ENCODE peak calls at places on chromosomes 1 and 21, in seven cellular contexts. R is thyroid gland, B is adrenal gland, V is hepatocyte, O is upper lobe of left lung, A is aorta, C is transverse colon. U is an unnamed sample.

GRCh38 chr1:180181048-180181447 is 26.4 kb downstream of the QSOX1 start:
- DNase-seq in V (peak; percentile 39), O (no peak), B (no peak), R (no peak), C (no peak), A (peak; percentile 40), U (no peak)

GRCh38 chr1:25724986-25725385 is 75.0 kb upstream of the SELENON start:
- DNase-seq in V (no peak), R (no peak), C (no peak), A (peak; percentile 2), O (no peak), B (no peak), U (no peak)

GRCh38 chr1:7549693-7550161 is 221.4 kb upstream of the VAMP3 start:
- DNase-seq in R (no peak), A (peak; percentile 16), B (no peak), O (no peak), V (no peak), C (no peak), U (no peak)

GRCh38 chr1:97634758-97635157 is 286.1 kb downstream of the DPYD start:
- DNase-seq in R (no peak), A (no peak), O (no peak), V (no peak), B (no peak), C (no peak), U (no peak)

GRCh38 chr1:10724052-10724494 is 72.4 kb downstream of the CASZ1 start:
- DNase-seq in O (peak; percentile 90), C (peak; percentile 49), B (no peak), V (peak; percentile 47), A (no peak), R (peak; percentile 63), U (peak; percentile 73)

GRCh38 chr1:99619583-99619982 is 26.3 kb upstream of the PALMD start:
- DNase-seq in V (no peak), A (no peak), B (no peak), R (no peak), C (no peak), O (no peak), U (no peak)

GRCh38 chr1:7771673-7772299 is 690 bp downstream of the VAMP3 start:
- DNase-seq in B (no peak), C (no peak), O (no peak), R (no peak), A (no peak), V (peak; percentile 18), U (no peak)

GRCh38 chr1:77281491-77282186 is at the start of gene AK5:
- DNase-seq in O (no peak), V (peak; percentile 61), A (peak; percentile 44), R (peak; percentile 54), C (no peak), B (no peak), U (peak; percentile 45)

GRCh38 chr1:209190591-209191241 is 392.8 kb upstream of the CAMK1G start:
- DNase-seq in V (peak; percentile 73), B (peak; percentile 79), O (peak; percentile 53), C (peak; percentile 47), A (peak; percentile 62), R (peak; percentile 67), U (peak; percentile 65)

GRCh38 chr1:98072047-98072446 is 151.2 kb upstream of the DPYD start:
- DNase-seq in O (no peak), A (no peak), B (no peak), C (no peak), R (no peak), V (no peak), U (no peak)

GRCh38 chr1:29977550-29977949 is 741.2 kb downstream of the PTPRU start:
- DNase-seq in O (no peak), C (no peak), B (no peak), V (no peak), A (no peak), R (no peak), U (no peak)

GRCh38 chr1:107739183-107739582 is 225.8 kb downstream of the VAV3 start:
- DNase-seq in A (no peak), R (no peak), V (no peak), C (no peak), B (no peak), O (no peak), U (no peak)

GRCh38 chr21:36509966-36510742 is 30.2 kb upstream of the CLDN14 start:
- DNase-seq in C (peak; percentile 59), A (no peak), V (peak; percentile 26), R (peak; percentile 95), B (no peak), O (peak; percentile 74), U (no peak)
- H3K27ac ChIP-seq in C (no peak overlapping the region), A (no peak overlapping the region), V (peak overlapping the region; percentile 3), R (peak overlapping the region; percentile 91), B (no peak overlapping the region), O (no peak overlapping the region), U (no peak overlapping the region)

DNA sequence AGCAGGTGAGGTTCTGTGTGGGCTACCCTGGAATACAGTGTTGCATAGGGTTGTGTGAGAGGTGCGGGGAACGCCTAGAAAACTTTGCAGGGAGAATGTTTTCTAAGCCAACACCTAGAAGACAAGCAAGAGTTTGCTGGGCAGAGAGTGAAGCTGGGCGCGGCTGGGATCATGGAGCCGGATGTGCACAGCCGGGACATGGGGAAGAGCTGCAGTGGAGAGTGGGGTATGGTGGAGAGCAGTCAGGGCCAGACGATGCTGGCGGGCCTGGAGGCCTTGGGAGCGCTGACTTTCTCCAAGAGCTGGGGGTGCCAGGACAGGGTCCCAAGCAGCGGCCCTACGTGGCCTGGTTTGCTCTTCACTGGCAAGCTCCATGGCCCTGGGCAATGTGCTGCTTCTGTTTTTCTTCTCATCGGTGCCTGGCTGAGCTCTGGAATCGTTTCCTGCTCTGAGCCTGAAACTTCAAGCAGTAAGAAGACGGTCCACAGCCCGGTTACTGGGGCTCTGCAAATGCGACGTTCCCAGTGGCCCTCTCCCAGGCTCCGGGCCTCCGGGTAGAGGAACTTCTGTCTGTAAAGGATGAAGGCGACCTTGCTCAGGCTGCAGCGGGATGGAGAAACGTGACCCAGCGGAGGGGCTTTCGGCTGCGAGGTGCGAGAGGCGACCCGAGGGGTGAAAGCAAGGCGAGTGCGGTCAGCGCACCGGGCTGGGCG is 51.9 kb upstream of the CD34 start:
- DNase-seq in O (peak; percentile 42), B (peak; percentile 80), A (peak; percentile 71), C (peak; percentile 67), V (peak; percentile 45), R (peak; percentile 30), U (peak; percentile 87)
- H3K4me1 ChIP-seq in O (peaks cover 37% of the 10 kb centered on the region), B (peaks cover 15% of the 10 kb centered on the region), A (no peaks in the 10 kb centered on the region), C (peaks cover 22% of the 10 kb centered on the region), V (peaks cover 12% of the 10 kb centered on the region), R (peaks cover 17% of the 10 kb centered on the region), U (peaks cover 12% of the 10 kb centered on the region)

GRCh38 chr1:2935184-2935583 is 86.1 kb upstream of the ACTRT2 start:
- DNase-seq in C (no peak), O (no peak), B (no peak), R (no peak), V (no peak), A (no peak), U (no peak)

GRCh38 chr1:2937805-2938204 is 83.5 kb upstream of the ACTRT2 start:
- DNase-seq in V (no peak), O (no peak), A (peak; percentile 17), R (no peak), B (no peak), C (no peak), U (peak; percentile 19)

GRCh38 chr1:2934642-2935081 is 86.6 kb upstream of the ACTRT2 start:
- DNase-seq in R (no peak), A (peak; percentile 32), O (no peak), V (no peak), B (no peak), C (no peak), U (peak; percentile 19)

GRCh38 chr1:2935766-2936390 is 85.4 kb upstream of the ACTRT2 start:
- DNase-seq in B (no peak), C (no peak), R (no peak), O (no peak), A (peak; percentile 34), V (no peak), U (no peak)

DNA sequence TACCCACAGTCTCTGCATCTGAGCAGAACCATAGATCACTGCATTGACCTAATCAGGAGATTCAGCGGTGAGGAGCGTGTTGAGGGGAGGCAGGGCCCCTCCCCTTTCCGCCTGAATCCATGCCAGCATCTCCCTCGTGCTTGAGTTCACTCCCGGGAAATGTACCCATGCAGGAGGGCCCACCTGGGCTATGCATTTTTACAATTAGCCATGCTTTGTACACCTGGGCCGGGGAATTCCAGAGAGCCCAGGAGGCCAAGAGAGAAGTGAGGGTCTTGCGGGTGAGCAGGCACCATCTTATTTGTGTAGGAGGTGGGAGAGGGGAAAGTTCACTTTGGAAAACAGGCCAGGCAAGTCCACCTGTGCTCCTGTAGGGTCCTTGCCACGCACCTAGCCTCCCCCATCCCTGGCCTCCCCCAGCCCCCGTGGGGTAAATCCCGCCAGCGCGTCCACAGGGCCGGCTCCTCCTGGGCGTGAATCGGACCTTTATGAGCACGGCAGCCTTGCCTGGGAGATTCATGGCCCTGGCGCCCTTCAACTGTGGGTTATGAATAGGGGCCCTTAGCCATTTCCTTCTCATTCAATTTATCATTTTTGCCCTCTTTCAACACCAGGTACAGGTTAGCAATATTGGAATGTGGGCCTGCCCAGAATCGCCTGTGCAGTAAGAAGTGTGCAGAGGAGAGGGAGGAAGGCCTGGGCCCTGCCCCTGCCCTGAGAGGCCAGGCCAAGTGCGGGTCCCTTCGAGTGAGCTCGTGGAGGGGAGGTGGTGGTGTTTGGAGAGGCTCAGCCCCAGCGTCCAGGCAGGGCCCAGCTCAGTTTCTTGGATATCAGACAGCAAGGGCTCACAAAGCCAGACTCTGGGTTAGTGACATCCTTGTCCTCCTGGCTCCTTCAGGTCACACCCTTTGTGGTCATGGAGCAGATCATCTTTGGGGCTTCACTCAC is 84.4 kb upstream of the ACTRT2 start:
- DNase-seq in A (peak; percentile 25), B (no peak), C (no peak), V (no peak), R (peak; percentile 36), O (no peak), U (peak; percentile 38)
- H3K9me3 ChIP-seq in A (no peaks in the 10 kb centered on the region), B (no peaks in the 10 kb centered on the region), C (peaks cover 11% of the 10 kb centered on the region), V (no peaks in the 10 kb centered on the region), R (no peaks in the 10 kb centered on the region), O (peaks cover 12% of the 10 kb centered on the region), U (no peaks in the 10 kb centered on the region)

DNA sequence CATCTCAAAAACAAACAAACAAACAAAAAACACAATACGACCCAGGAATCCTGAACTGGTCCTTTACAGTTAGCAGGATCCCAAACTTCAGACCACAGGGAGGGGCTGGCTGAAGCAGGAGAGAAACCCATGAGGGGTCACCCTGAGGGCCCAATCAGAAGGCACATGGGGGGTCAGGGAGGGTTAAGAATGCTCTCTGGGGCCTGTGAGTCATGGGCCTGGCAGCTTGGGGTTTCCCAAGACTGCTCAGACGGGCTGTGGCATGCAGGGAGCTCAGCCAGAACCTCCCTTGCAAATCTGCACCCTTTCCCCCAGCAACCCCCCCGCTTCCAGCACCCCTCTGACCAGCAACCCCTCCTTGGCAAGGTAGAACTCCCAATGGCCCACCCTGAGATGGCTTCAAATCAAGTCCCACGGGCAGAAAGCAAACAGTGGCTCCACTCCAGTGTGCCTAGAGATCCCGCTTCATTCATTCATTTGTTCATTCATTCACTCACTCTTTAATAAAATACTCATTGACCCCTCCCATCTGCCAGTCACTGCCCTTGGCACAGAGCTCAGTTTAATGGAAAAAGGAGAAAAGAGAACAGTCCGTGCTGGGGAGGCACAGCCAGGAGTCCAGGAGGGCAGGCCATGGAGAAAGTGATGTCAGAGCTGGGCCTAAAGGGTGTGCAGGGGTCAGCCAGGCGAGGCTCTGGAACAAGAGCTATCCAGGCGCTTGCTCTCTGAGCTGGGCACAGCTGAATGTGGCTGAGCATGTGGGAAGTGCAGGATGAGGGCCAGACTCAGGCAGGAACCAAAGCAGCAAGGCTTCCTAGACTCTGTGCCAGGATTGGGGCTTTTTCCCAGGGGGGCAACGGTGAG is 8.2 kb downstream of the UQCRHL start:
- DNase-seq in C (peak; percentile 59), A (peak; percentile 92), V (peak; percentile 87), R (peak; percentile 85), B (peak; percentile 91), O (peak; percentile 86), U (peak; percentile 83)
- H3K27ac ChIP-seq in C (peak overlapping the region; percentile 76), A (peak overlapping the region; percentile 76), V (peak overlapping the region; percentile 92), R (peak overlapping the region; percentile 73), B (peak overlapping the region; percentile 60), O (peak overlapping the region; percentile 80), U (peak overlapping the region; percentile 75)